ENCODE peak calls at places on chromosomes 12 and 14, in four cellular contexts. A is effector CD8-positive, alpha-beta T cell; U is stimulated activated CD4-positive, alpha-beta T cell treated with anti-CD3 and anti-CD28 coated beads, Interleukin-15, amount 100 ng/mL, for 1 hour; X is NCI-H69. G is an unnamed sample.

GRCh38 chr12:105887131-105887530 is 251.6 kb downstream of the NUAK1 start:
- DNase-seq in X (no peak), A (no peak), U (no peak), G (no peak)

GRCh38 chr14:76942288-76942778 is 86.2 kb downstream of the IRF2BPL start:
- DNase-seq in A (no peak), X (peak; percentile 31), U (no peak), G (no peak)

GRCh38 chr12:124567035-124567672 is at the start of gene NCOR2:
- DNase-seq in X (peak; percentile 83), U (peak; percentile 45), A (peak; percentile 39), G (no peak)

GRCh38 chr12:76266797-76267196 is 81.4 kb downstream of the BBS10 start:
- DNase-seq in U (no peak), X (no peak), A (no peak), G (no peak)

GRCh38 chr14:103444837-103445524 is 59.8 kb downstream of the MARK3 start:
- DNase-seq in X (peak; percentile 51), A (no peak), U (no peak), G (no peak)

GRCh38 chr14:22668417-22668816 is 24.3 kb upstream of the OR6J1 start:
- DNase-seq in X (no peak), A (no peak), U (no peak), G (no peak)

GRCh38 chr12:103844296-103844695 is 3.3 kb upstream of the NT5DC3 start:
- DNase-seq in U (no peak), A (no peak), X (no peak), G (no peak)

GRCh38 chr14:21092147-21093011 is 6.1 kb downstream of the ZNF219 start:
- DNase-seq in U (peak; percentile 94), X (peak; percentile 62), A (peak; percentile 86), G (no peak)

GRCh38 chr12:67677166-67677565 is 28.6 kb downstream of the DYRK2 start:
- DNase-seq in A (no peak), U (no peak), X (no peak), G (no peak)

GRCh38 chr14:72515779-72516770 is 377.8 kb downstream of the DPF3 start:
- DNase-seq in U (no peak), A (no peak), X (peak; percentile 11), G (no peak)

GRCh38 chr14:74302160-74302628 is 540 bp downstream of the ABCD4 start:
- DNase-seq in X (peak; percentile 70), A (no peak), U (no peak), G (no peak)

GRCh38 chr12:74527491-74527890 is 10.1 kb upstream of the ATXN7L3B start:
- DNase-seq in X (no peak), A (no peak), U (no peak), G (no peak)

GRCh38 chr14:54702492-54702891 is 135.6 kb downstream of the SAMD4A start:
- DNase-seq in A (no peak), U (no peak), X (no peak), G (no peak)

GRCh38 chr14:45262637-45263036 is 9.6 kb upstream of the MIS18BP1 start:
- DNase-seq in U (no peak), A (no peak), X (no peak), G (no peak)

GRCh38 chr14:61561657-61562276 is 133.5 kb upstream of the HIF1A start:
- DNase-seq in U (no peak), A (no peak), X (peak; percentile 63), G (peak; percentile 73)

GRCh38 chr14:71142375-71143038 is 235.2 kb downstream of the PCNX1 start:
- DNase-seq in A (no peak), U (no peak), X (no peak), G (peak; percentile 11)

GRCh38 chr12:6569312-6569711 is 1.2 kb upstream of the NOP2 start:
- DNase-seq in U (no peak), X (peak; percentile 17), A (no peak), G (no peak)

GRCh38 chr12:87813476-87814234 is 215.5 kb downstream of the C12orf50 start:
- DNase-seq in X (no peak), U (no peak), A (no peak), G (no peak)

GRCh38 chr12:29492884-29493283 is 4.6 kb downstream of the OVCH1 start:
- DNase-seq in A (no peak), U (no peak), X (no peak), G (no peak)

GRCh38 chr12:111304642-111305071 is 64.2 kb downstream of the PHETA1 start:
- DNase-seq in U (peak; percentile 29), A (no peak), X (peak; percentile 29), G (peak; percentile 24)

GRCh38 chr14:50667491-50668007 is 557 bp downstream of the SAV1 start:
- DNase-seq in U (no peak), A (no peak), X (peak; percentile 82), G (no peak)

GRCh38 chr14:60485600-60486251 is at the start of gene C14orf39:
- DNase-seq in U (peak; percentile 16), A (no peak), X (no peak), G (no peak)

GRCh38 chr12:28378749-28379148 is 188.5 kb downstream of the CCDC91 start:
- DNase-seq in U (no peak), A (no peak), X (no peak), G (no peak)

GRCh38 chr12:27802511-27802910 is 22.5 kb upstream of the MANSC4 start:
- DNase-seq in X (no peak), U (no peak), A (no peak), G (no peak)

GRCh38 chr14:48614003-48614402 is 938.6 kb upstream of the MDGA2 start:
- DNase-seq in A (no peak), X (no peak), U (no peak), G (no peak)

GRCh38 chr14:31457665-31458659 is 656 bp upstream of the DTD2 start:
- DNase-seq in A (no peak), U (no peak), X (peak; percentile 36), G (no peak)

GRCh38 chr14:96455588-96455987 is 46.6 kb upstream of the PAPOLA start:
- DNase-seq in A (no peak), U (no peak), X (no peak), G (no peak)

GRCh38 chr12:28708918-28709371 is 440.1 kb upstream of the FAR2 start:
- DNase-seq in U (no peak), X (no peak), A (no peak), G (no peak)

GRCh38 chr12:118960161-118960560 is 21.2 kb upstream of the SRRM4 start:
- DNase-seq in U (no peak), A (no peak), X (no peak), G (no peak)

GRCh38 chr12:69534389-69534822 is 50.9 kb upstream of the CCT2 start:
- DNase-seq in U (no peak), X (peak; percentile 54), A (no peak), G (peak; percentile 65)

GRCh38 chr14:75119056-75119455 is 7.8 kb downstream of the NEK9 start:
- DNase-seq in A (no peak), X (no peak), U (no peak), G (no peak)

GRCh38 chr14:60721331-60722162 is 2.6 kb downstream of the SIX4 start:
- DNase-seq in U (peak; percentile 52), A (peak; percentile 42), X (peak; percentile 79), G (no peak)

GRCh38 chr12:6967548-6968100 is 2.8 kb downstream of the PHB2 start:
- DNase-seq in A (no peak), X (no peak), U (no peak), G (no peak)

GRCh38 chr12:108832730-108833354 is 24.5 kb downstream of the SSH1 start:
- DNase-seq in X (no peak), U (no peak), A (no peak), G (no peak)

GRCh38 chr12:48180424-48180823 is 3.0 kb upstream of the CCDC184 start:
- DNase-seq in A (no peak), X (no peak), U (no peak), G (no peak)

GRCh38 chr14:54567634-54568561 is 970 bp downstream of the SAMD4A start:
- DNase-seq in U (peak; percentile 17), A (no peak), X (peak; percentile 76), G (no peak)

G was measured in SW 1271.